ENCODE peak calls at places on chromosomes 12 and 14, in six cellular contexts. X is tibial artery, D is AG04450, M is HCT116, E is heart left ventricle, I is left lung. Q is an unnamed sample.

GRCh38 chr14:95482967-95483842 is 33.2 kb downstream of the SYNE3 start:
- DNase-seq in X (peak; percentile 93), M (peak; percentile 46), E (peak; percentile 79), D (peak; percentile 87), I (peak; percentile 79), Q (peak; percentile 93)

GRCh38 chr12:28027947-28028724 is 55.6 kb upstream of the PTHLH start:
- DNase-seq in D (no peak), M (no peak), I (no peak), X (no peak), E (no peak), Q (no peak)

GRCh38 chr12:18690653-18691052 is 47.2 kb downstream of the PLCZ1 start:
- DNase-seq in M (peak; percentile 79), X (no peak), E (no peak), D (peak; percentile 68), I (no peak), Q (no peak)

GRCh38 chr14:50605776-50606175 is 45.8 kb downstream of the ATL1 start:
- DNase-seq in D (no peak), I (no peak), X (no peak), M (no peak), E (no peak), Q (no peak)

GRCh38 chr12:121765573-121765972 is 27.9 kb downstream of the RHOF start:
- DNase-seq in X (no peak), M (peak; percentile 58), I (no peak), E (no peak), D (peak; percentile 88), Q (peak; percentile 68)

GRCh38 chr12:104694711-104695110 is 238.0 kb downstream of the CHST11 start:
- DNase-seq in D (no peak), M (no peak), E (no peak), I (no peak), X (peak; percentile 72), Q (no peak)

GRCh38 chr12:91326043-91327027 is 143.7 kb upstream of the DCN start:
- DNase-seq in I (no peak), X (no peak), D (peak; percentile 55), M (peak; percentile 19), E (peak; percentile 37), Q (no peak)

GRCh38 chr12:103657331-103657730 is 70.3 kb downstream of the STAB2 start:
- DNase-seq in D (no peak), I (no peak), M (no peak), E (no peak), X (no peak), Q (no peak)

GRCh38 chr14:38207830-38208815 is at the start of gene SSTR1:
- DNase-seq in X (no peak), E (peak; percentile 8), I (no peak), M (no peak), D (no peak), Q (no peak)

GRCh38 chr12:26991826-26992225 is 22.4 kb downstream of the TM7SF3 start:
- DNase-seq in E (no peak), M (no peak), X (no peak), D (no peak), I (no peak), Q (no peak)

GRCh38 chr12:44748950-44749468 is 127.1 kb downstream of the NELL2 start:
- DNase-seq in I (no peak), X (no peak), D (no peak), E (no peak), M (no peak), Q (no peak)

GRCh38 chr14:34018564-34019244 is 67.8 kb upstream of the EGLN3 start:
- DNase-seq in X (no peak), M (no peak), E (peak; percentile 26), I (no peak), D (no peak), Q (no peak)

GRCh38 chr14:50527970-50528369 is 4.4 kb downstream of the MAP4K5 start:
- DNase-seq in X (no peak), E (no peak), I (no peak), M (no peak), D (no peak), Q (no peak)

GRCh38 chr14:71803539-71804260 is 128.5 kb upstream of the RGS6 start:
- DNase-seq in I (no peak), E (no peak), X (no peak), D (peak; percentile 30), M (peak; percentile 88), Q (no peak)

GRCh38 chr12:98084391-98084790 is 431.0 kb upstream of the TMPO start:
- DNase-seq in D (no peak), X (no peak), I (no peak), M (no peak), E (no peak), Q (no peak)

GRCh38 chr14:105197274-105197673 is 16.2 kb upstream of the NUDT14 start:
- DNase-seq in M (no peak), D (no peak), I (no peak), E (peak; percentile 82), X (no peak), Q (no peak)

GRCh38 chr12:98767248-98767647 is 122.2 kb downstream of the APAF1 start:
- DNase-seq in M (no peak), E (no peak), I (no peak), D (no peak), X (no peak), Q (no peak)

GRCh38 chr14:104794641-104795467 is 694 bp downstream of the AKT1 start:
- DNase-seq in I (no peak), E (peak; percentile 46), M (no peak), D (no peak), X (no peak), Q (no peak)

GRCh38 chr14:68770553-68771286 is 22.1 kb downstream of the ZFP36L1 start:
- DNase-seq in M (no peak), X (peak; percentile 51), E (no peak), D (no peak), I (no peak), Q (no peak)

GRCh38 chr14:80313806-80314205 is 102.5 kb upstream of the DIO2 start:
- DNase-seq in I (no peak), X (no peak), M (no peak), E (no peak), D (peak; percentile 11), Q (no peak)

GRCh38 chr14:57189070-57189469 is 79.6 kb downstream of the EXOC5 start:
- DNase-seq in M (peak; percentile 15), E (no peak), D (no peak), X (no peak), I (no peak), Q (no peak)

DNA sequence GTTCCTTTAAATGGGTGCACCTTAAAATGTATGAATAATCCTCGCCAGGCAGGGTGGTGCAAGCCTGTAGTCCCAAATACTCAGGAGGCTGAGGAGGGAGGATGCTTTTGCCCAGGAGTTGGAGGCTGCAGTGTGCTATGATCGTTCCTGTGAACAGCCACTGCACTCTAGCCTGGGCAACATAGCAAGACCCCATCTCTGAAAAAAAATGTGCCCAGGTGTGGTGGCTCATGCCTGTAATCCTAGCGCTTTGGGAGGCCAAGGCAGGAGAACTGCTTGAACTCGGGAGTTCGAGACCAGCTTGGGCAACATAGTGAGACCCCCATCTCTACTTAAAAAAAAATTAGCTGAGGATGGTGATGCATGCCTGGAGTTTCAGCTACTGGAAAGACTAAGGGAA is 39.6 kb downstream of the ACACB start:
- DNase-seq in X (no peak), D (no peak), I (no peak), E (no peak), M (no peak), Q (no peak)
- H3K4me3 ChIP-seq in X (peak overlapping the region; percentile 8), D (no peak overlapping the region), I (no peak overlapping the region), E (no peak overlapping the region), M (no peak overlapping the region), Q (peak overlapping the region; percentile 96)

GRCh38 chr12:13197526-13198141 is 1.1 kb downstream of the EMP1 start:
- DNase-seq in E (peak; percentile 85), M (no peak), X (peak; percentile 74), D (no peak), I (no peak), Q (no peak)

GRCh38 chr12:13203028-13203922 is 6.7 kb downstream of the EMP1 start:
- DNase-seq in D (no peak), X (peak; percentile 75), M (no peak), I (no peak), E (peak; percentile 61), Q (no peak)

GRCh38 chr12:13198921-13199320 is 2.4 kb downstream of the EMP1 start:
- DNase-seq in M (no peak), X (no peak), E (peak; percentile 39), D (no peak), I (no peak), Q (no peak)

GRCh38 chr12:13198240-13198639 is 1.7 kb downstream of the EMP1 start:
- DNase-seq in X (no peak), I (no peak), E (no peak), M (no peak), D (no peak), Q (no peak)

DNA sequence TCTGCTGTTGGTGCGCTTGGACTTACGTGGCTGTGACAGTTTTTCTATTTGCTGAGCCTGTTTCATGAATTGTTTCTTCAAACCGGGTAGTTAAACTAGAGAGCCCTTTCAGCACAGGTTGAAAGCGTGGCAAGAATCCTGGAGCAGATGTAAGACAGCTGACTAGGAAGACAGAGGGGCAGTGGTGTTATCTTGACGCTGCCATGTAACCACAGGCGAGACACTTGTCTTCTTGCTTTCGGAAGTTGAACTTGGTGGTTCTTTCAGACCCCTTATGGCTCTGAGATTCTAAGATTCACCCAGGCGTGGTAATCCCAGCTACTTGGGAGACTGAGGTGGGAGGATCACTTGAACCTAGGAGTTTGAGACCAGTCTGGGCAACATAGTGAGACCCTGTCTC is 4.3 kb downstream of the EMP1 start:
- DNase-seq in M (no peak), D (no peak), I (no peak), E (no peak), X (no peak), Q (no peak)
- H3K27ac ChIP-seq in M (no peak overlapping the region), D (peak overlapping the region; percentile 39), I (no peak overlapping the region), E (peak overlapping the region; percentile 67), X (peak overlapping the region; percentile 15), Q (peak overlapping the region; percentile 59)

GRCh38 chr12:116535241-116535640 is 23.9 kb upstream of the MAP1LC3B2 start:
- DNase-seq in X (no peak), D (no peak), I (no peak), E (no peak), M (no peak), Q (no peak)
- TF ChIP-seq CTCF in X (no peak), D (no peak), I (no peak), E (no peak), M (no peak), Q (no peak)

GRCh38 chr12:114697741-114698565 is 14.0 kb upstream of the TBX3 start:
- DNase-seq in D (no peak), M (no peak), E (no peak), I (no peak), X (no peak), Q (no peak)
- H3K4me3 ChIP-seq in D (peak overlapping the region; percentile 54), M (no peak overlapping the region), E (peak overlapping the region; percentile 40), I (peak overlapping the region; percentile 15), X (no peak overlapping the region), Q (peak overlapping the region; percentile 52)

Q was measured in coronary artery.